ENCODE peak calls at places on chromosomes 13 and 19, in six cellular contexts. E is PC-3; O is stimulated activated naive CD4-positive, alpha-beta T cell; M is NCI-H345; L is endothelial cell; Z is activated naive CD4-positive, alpha-beta T cell treated with anti-CD3 and anti-CD28 coated beads for 36 hours. P is an unnamed sample.

GRCh38 chr19:40659116-40659515 is 31.3 kb downstream of the NUMBL start:
- DNase-seq in E (no peak), O (no peak), M (no peak), L (no peak), Z (no peak), P (no peak)

GRCh38 chr13:41137951-41138350 is 5.3 kb upstream of the KBTBD6 start:
- DNase-seq in E (peak), O (no peak), M (no peak), L (no peak), Z (no peak), P (peak)

GRCh38 chr13:44398606-44399005 is 25.0 kb downstream of the SERP2 start:
- DNase-seq in E (no peak), O (no peak), M (no peak), L (no peak), Z (no peak), P (no peak)

GRCh38 chr13:52158629-52159158 is 703 bp downstream of the NEK3 start:
- DNase-seq in E (peak), O (no peak), M (no peak), L (no peak), Z (no peak), P (peak)

GRCh38 chr13:35984776-35985453 is 146.3 kb downstream of the DCLK1 start:
- DNase-seq in E (no peak), O (no peak), M (peak), L (no peak), Z (no peak), P (peak)

GRCh38 chr19:44608391-44608821 is 5.0 kb upstream of the IGSF23 start:
- DNase-seq in E (peak), O (no peak), M (peak), L (no peak), Z (no peak), P (no peak)

GRCh38 chr13:88622362-88622973 is 951.3 kb downstream of the SLITRK5 start:
- DNase-seq in E (no peak), O (peak), M (no peak), L (no peak), Z (peak), P (no peak)

GRCh38 chr13:101415358-101416174 is 742 bp downstream of the NALCN start:
- DNase-seq in E (no peak), O (no peak), M (peak), L (no peak), Z (no peak), P (no peak)

GRCh38 chr19:33683881-33684549 is 62.3 kb downstream of the CHST8 start:
- DNase-seq in E (peak), O (no peak), M (no peak), L (peak), Z (peak), P (peak)

GRCh38 chr19:18156841-18157464 is 4.0 kb downstream of the PIK3R2 start:
- DNase-seq in E (peak), O (no peak), M (peak), L (no peak), Z (no peak), P (peak)

GRCh38 chr13:19634129-19634740 is 776 bp downstream of the MPHOSPH8 start:
- DNase-seq in E (peak), O (no peak), M (peak), L (peak), Z (no peak), P (peak)

GRCh38 chr13:43573787-43574562 is 212.8 kb downstream of the ENOX1 start:
- DNase-seq in E (no peak), O (no peak), M (no peak), L (no peak), Z (no peak), P (peak)

GRCh38 chr19:54430306-54431254 is 15.3 kb downstream of the TTYH1 start:
- DNase-seq in E (peak), O (peak), M (no peak), L (peak), Z (peak), P (peak)

GRCh38 chr19:5228932-5229777 is 111.5 kb downstream of the PTPRS start:
- DNase-seq in E (peak), O (no peak), M (peak), L (no peak), Z (no peak), P (no peak)

GRCh38 chr13:27967203-27967735 is 1.8 kb downstream of the CDX2 start:
- DNase-seq in E (no peak), O (no peak), M (no peak), L (no peak), Z (no peak), P (no peak)

GRCh38 chr19:45168767-45169351 is 8.1 kb upstream of the NKPD1 start:
- DNase-seq in E (no peak), O (no peak), M (no peak), L (no peak), Z (no peak), P (no peak)

GRCh38 chr13:98519976-98520375 is 56.9 kb downstream of the STK24 start:
- DNase-seq in E (no peak), O (no peak), M (no peak), L (no peak), Z (no peak), P (no peak)

GRCh38 chr19:14149011-14149410 is 12.6 kb upstream of the ASF1B start:
- DNase-seq in E (no peak), O (no peak), M (no peak), L (no peak), Z (no peak), P (no peak)

GRCh38 chr19:54478677-54479266 is 5.7 kb upstream of the CDC42EP5 start:
- DNase-seq in E (peak), O (no peak), M (peak), L (peak), Z (peak), P (peak)

GRCh38 chr13:53873558-53873957 is 844.9 kb downstream of the OLFM4 start:
- DNase-seq in E (no peak), O (no peak), M (peak), L (no peak), Z (no peak), P (no peak)

GRCh38 chr13:93146584-93147292 is 79.9 kb upstream of the GPC6 start:
- DNase-seq in E (peak), O (no peak), M (no peak), L (no peak), Z (no peak), P (peak)

GRCh38 chr19:6551607-6552450 is 21.0 kb downstream of the TNFSF9 start:
- DNase-seq in E (no peak), O (peak), M (no peak), L (no peak), Z (peak), P (no peak)

GRCh38 chr13:71290963-71291937 is 575.8 kb downstream of the DACH1 start:
- DNase-seq in E (peak), O (peak), M (peak), L (no peak), Z (peak), P (peak)

P was measured in M059J.